ENCODE peak calls at places on chromosomes 6 and 20, in ten cellular contexts. One of them, this sample, is unnamed. For H3K9me3, the result is how much of the 10 kb centered on the place peaks cover.

GRCh38 chr6:26270903-26271639 is 93.9 kb upstream of the BTN3A2 start:
- DNase-seq in iPS DF 6.9: no peak
- DNase-seq in lower lobe of right lung: peak
- DNase-seq in ovary: peak
- DNase-seq in thoracic aorta: no peak
- DNase-seq in HCT116: no peak
- DNase-seq in cardiac muscle cell: peak
- DNase-seq in CD8-positive, alpha-beta T cell: peak
- DNase-seq in astrocyte: peak
- DNase-seq in OCI-LY7: peak
- DNase-seq in this sample: no peak

GRCh38 chr6:167806061-167806700 is 20.5 kb upstream of the AFDN start:
- DNase-seq in OCI-LY7: no peak
- DNase-seq in HCT116: no peak
- DNase-seq in CD8-positive, alpha-beta T cell: no peak
- DNase-seq in cardiac muscle cell: no peak
- DNase-seq in ovary: no peak
- DNase-seq in iPS DF 6.9: no peak
- DNase-seq in lower lobe of right lung: no peak
- DNase-seq in astrocyte: no peak
- DNase-seq in thoracic aorta: no peak
- DNase-seq in this sample: no peak

GRCh38 chr20:675453-676314 is at the start of gene SCRT2:
- DNase-seq in lower lobe of right lung: peak
- DNase-seq in iPS DF 6.9: no peak
- DNase-seq in OCI-LY7: no peak
- DNase-seq in CD8-positive, alpha-beta T cell: peak
- DNase-seq in HCT116: no peak
- DNase-seq in thoracic aorta: no peak
- DNase-seq in cardiac muscle cell: peak
- DNase-seq in ovary: peak
- DNase-seq in astrocyte: peak
- DNase-seq in this sample: peak

GRCh38 chr6:8181162-8181909 is 79.0 kb upstream of the EEF1E1 start:
- DNase-seq in CD8-positive, alpha-beta T cell: no peak
- DNase-seq in iPS DF 6.9: no peak
- DNase-seq in ovary: no peak
- DNase-seq in OCI-LY7: no peak
- DNase-seq in lower lobe of right lung: no peak
- DNase-seq in astrocyte: no peak
- DNase-seq in thoracic aorta: no peak
- DNase-seq in cardiac muscle cell: no peak
- DNase-seq in HCT116: no peak
- DNase-seq in this sample: no peak

GRCh38 chr6:132830236-132830799 is 15.9 kb downstream of the RPS12 start:
- DNase-seq in astrocyte: peak
- DNase-seq in thoracic aorta: no peak
- DNase-seq in HCT116: no peak
- DNase-seq in CD8-positive, alpha-beta T cell: no peak
- DNase-seq in lower lobe of right lung: no peak
- DNase-seq in iPS DF 6.9: no peak
- DNase-seq in OCI-LY7: peak
- DNase-seq in cardiac muscle cell: peak
- DNase-seq in ovary: no peak
- DNase-seq in this sample: no peak

GRCh38 chr20:46558511-46558959 is 8.1 kb upstream of the OCSTAMP start:
- DNase-seq in thoracic aorta: no peak
- DNase-seq in OCI-LY7: no peak
- DNase-seq in ovary: no peak
- DNase-seq in cardiac muscle cell: no peak
- DNase-seq in lower lobe of right lung: no peak
- DNase-seq in astrocyte: peak
- DNase-seq in iPS DF 6.9: no peak
- DNase-seq in HCT116: no peak
- DNase-seq in CD8-positive, alpha-beta T cell: no peak
- DNase-seq in this sample: peak

GRCh38 chr6:107630341-107630995 is 140.6 kb downstream of the SOBP start:
- DNase-seq in cardiac muscle cell: no peak
- DNase-seq in lower lobe of right lung: no peak
- DNase-seq in ovary: no peak
- DNase-seq in thoracic aorta: no peak
- DNase-seq in OCI-LY7: no peak
- DNase-seq in CD8-positive, alpha-beta T cell: no peak
- DNase-seq in iPS DF 6.9: no peak
- DNase-seq in HCT116: no peak
- DNase-seq in astrocyte: no peak
- DNase-seq in this sample: no peak

GRCh38 chr6:56652231-56652630 is 9.5 kb upstream of the DST start:
- DNase-seq in CD8-positive, alpha-beta T cell: no peak
- DNase-seq in ovary: no peak
- DNase-seq in cardiac muscle cell: no peak
- DNase-seq in lower lobe of right lung: no peak
- DNase-seq in HCT116: no peak
- DNase-seq in iPS DF 6.9: no peak
- DNase-seq in astrocyte: peak
- DNase-seq in OCI-LY7: no peak
- DNase-seq in thoracic aorta: no peak
- DNase-seq in this sample: no peak

GRCh38 chr6:11785953-11786579 is 7.5 kb upstream of the ADTRP start:
- DNase-seq in thoracic aorta: no peak
- DNase-seq in iPS DF 6.9: no peak
- DNase-seq in cardiac muscle cell: no peak
- DNase-seq in ovary: no peak
- DNase-seq in HCT116: no peak
- DNase-seq in OCI-LY7: no peak
- DNase-seq in lower lobe of right lung: no peak
- DNase-seq in astrocyte: no peak
- DNase-seq in CD8-positive, alpha-beta T cell: no peak
- DNase-seq in this sample: no peak

GRCh38 chr20:37506166-37506725 is 14.8 kb upstream of the NNAT start:
- DNase-seq in lower lobe of right lung: no peak
- DNase-seq in CD8-positive, alpha-beta T cell: no peak
- DNase-seq in ovary: no peak
- DNase-seq in thoracic aorta: no peak
- DNase-seq in iPS DF 6.9: no peak
- DNase-seq in astrocyte: no peak
- DNase-seq in OCI-LY7: no peak
- DNase-seq in cardiac muscle cell: no peak
- DNase-seq in HCT116: no peak
- DNase-seq in this sample: no peak

GRCh38 chr20:37504404-37505096 is 16.5 kb upstream of the NNAT start:
- DNase-seq in lower lobe of right lung: no peak
- DNase-seq in iPS DF 6.9: no peak
- DNase-seq in OCI-LY7: no peak
- DNase-seq in HCT116: no peak
- DNase-seq in thoracic aorta: no peak
- DNase-seq in cardiac muscle cell: no peak
- DNase-seq in ovary: no peak
- DNase-seq in CD8-positive, alpha-beta T cell: no peak
- DNase-seq in astrocyte: no peak
- DNase-seq in this sample: peak

GRCh38 chr20:37502654-37503053 is 18.4 kb upstream of the NNAT start:
- DNase-seq in ovary: no peak
- DNase-seq in iPS DF 6.9: no peak
- DNase-seq in lower lobe of right lung: no peak
- DNase-seq in CD8-positive, alpha-beta T cell: no peak
- DNase-seq in OCI-LY7: no peak
- DNase-seq in astrocyte: no peak
- DNase-seq in HCT116: no peak
- DNase-seq in cardiac muscle cell: no peak
- DNase-seq in thoracic aorta: no peak
- DNase-seq in this sample: no peak

GRCh38 chr20:37503256-37503927 is 17.7 kb upstream of the NNAT start:
- DNase-seq in iPS DF 6.9: no peak
- DNase-seq in OCI-LY7: no peak
- DNase-seq in thoracic aorta: no peak
- DNase-seq in ovary: no peak
- DNase-seq in HCT116: no peak
- DNase-seq in cardiac muscle cell: no peak
- DNase-seq in CD8-positive, alpha-beta T cell: no peak
- DNase-seq in astrocyte: no peak
- DNase-seq in lower lobe of right lung: no peak
- DNase-seq in this sample: no peak

DNA sequence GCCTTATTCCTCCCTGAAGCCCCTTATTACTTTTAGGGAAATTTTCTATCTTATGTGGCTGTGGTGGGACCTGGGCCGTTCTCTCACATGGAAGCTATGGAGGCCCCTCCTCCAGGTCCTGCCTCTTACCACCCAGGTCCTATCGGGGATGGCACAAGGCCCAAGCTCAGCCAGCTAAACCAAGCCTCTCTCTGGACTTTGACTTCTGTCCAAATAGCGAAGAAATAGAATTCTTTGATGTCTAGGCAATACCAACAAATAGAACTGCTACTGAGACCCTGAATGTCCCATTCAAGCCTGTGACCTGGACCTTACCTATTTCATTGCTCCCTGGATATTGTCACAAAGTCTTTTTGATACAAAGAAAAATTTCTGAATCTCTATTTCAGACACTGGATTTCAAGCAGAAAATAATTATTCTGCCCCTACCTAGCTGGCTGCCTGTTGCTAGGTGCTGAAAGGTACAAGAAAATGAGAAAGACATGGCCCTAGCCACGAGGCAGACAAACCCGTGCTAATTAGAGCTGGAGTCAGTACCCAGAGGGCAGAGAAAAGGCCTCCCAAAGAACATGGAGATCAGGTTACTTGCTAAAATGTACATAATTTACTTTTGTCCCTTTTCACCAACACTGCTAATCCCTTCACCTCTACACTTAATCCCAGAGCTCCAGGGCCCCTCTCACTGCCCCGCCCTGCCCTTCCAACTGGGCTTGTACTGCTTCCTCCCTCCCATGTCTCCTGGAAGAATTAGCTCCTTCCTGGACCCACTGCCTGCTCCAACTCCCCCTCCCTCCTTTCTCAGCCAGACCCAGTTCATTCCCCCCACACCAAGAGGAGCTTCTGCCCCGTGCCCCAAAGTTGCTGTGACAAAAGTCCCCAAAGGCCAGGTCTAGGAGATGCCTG is 15.5 kb upstream of the NNAT start:
- DNase-seq in lower lobe of right lung: no peak
- DNase-seq in HCT116: no peak
- DNase-seq in CD8-positive, alpha-beta T cell: no peak
- DNase-seq in OCI-LY7: no peak
- DNase-seq in thoracic aorta: no peak
- DNase-seq in ovary: no peak
- DNase-seq in astrocyte: no peak
- DNase-seq in cardiac muscle cell: no peak
- DNase-seq in iPS DF 6.9: no peak
- DNase-seq in this sample: peak
- H3K27ac ChIP-seq in lower lobe of right lung: no peak
- H3K27ac ChIP-seq in HCT116: no peak
- H3K27ac ChIP-seq in CD8-positive, alpha-beta T cell: no peak
- H3K27ac ChIP-seq in OCI-LY7: no peak
- H3K27ac ChIP-seq in thoracic aorta: no peak
- H3K27ac ChIP-seq in ovary: no peak
- H3K27ac ChIP-seq in astrocyte: no peak
- H3K27ac ChIP-seq in cardiac muscle cell: no peak
- H3K27ac ChIP-seq in iPS DF 6.9: no peak
- H3K27ac ChIP-seq in this sample: peak

GRCh38 chr20:58179083-58179431 is 49.4 kb downstream of the ANKRD60 start:
- DNase-seq in thoracic aorta: no peak
- DNase-seq in ovary: no peak
- DNase-seq in iPS DF 6.9: no peak
- DNase-seq in lower lobe of right lung: peak
- DNase-seq in OCI-LY7: no peak
- DNase-seq in cardiac muscle cell: no peak
- DNase-seq in CD8-positive, alpha-beta T cell: no peak
- DNase-seq in HCT116: no peak
- DNase-seq in astrocyte: no peak
- DNase-seq in this sample: no peak
- H3K4me3 ChIP-seq in thoracic aorta: peak
- H3K4me3 ChIP-seq in ovary: peak
- H3K4me3 ChIP-seq in iPS DF 6.9: no peak
- H3K4me3 ChIP-seq in lower lobe of right lung: peak
- H3K4me3 ChIP-seq in OCI-LY7: peak
- H3K4me3 ChIP-seq in cardiac muscle cell: no peak
- H3K4me3 ChIP-seq in CD8-positive, alpha-beta T cell: peak
- H3K4me3 ChIP-seq in HCT116: peak
- H3K4me3 ChIP-seq in astrocyte: no peak
- H3K4me3 ChIP-seq in this sample: peak

GRCh38 chr6:105204331-105204730 is 24.5 kb upstream of the POPDC3 start:
- DNase-seq in cardiac muscle cell: no peak
- DNase-seq in HCT116: no peak
- DNase-seq in thoracic aorta: no peak
- DNase-seq in lower lobe of right lung: no peak
- DNase-seq in OCI-LY7: no peak
- DNase-seq in ovary: no peak
- DNase-seq in iPS DF 6.9: no peak
- DNase-seq in astrocyte: peak
- DNase-seq in CD8-positive, alpha-beta T cell: no peak
- DNase-seq in this sample: no peak

GRCh38 chr6:105200133-105200730 is 20.4 kb upstream of the POPDC3 start:
- DNase-seq in ovary: no peak
- DNase-seq in cardiac muscle cell: no peak
- DNase-seq in iPS DF 6.9: no peak
- DNase-seq in OCI-LY7: no peak
- DNase-seq in astrocyte: no peak
- DNase-seq in CD8-positive, alpha-beta T cell: no peak
- DNase-seq in lower lobe of right lung: no peak
- DNase-seq in thoracic aorta: no peak
- DNase-seq in HCT116: no peak
- DNase-seq in this sample: no peak

GRCh38 chr6:105196076-105196475 is 16.3 kb upstream of the POPDC3 start:
- DNase-seq in thoracic aorta: no peak
- DNase-seq in OCI-LY7: no peak
- DNase-seq in iPS DF 6.9: no peak
- DNase-seq in astrocyte: no peak
- DNase-seq in lower lobe of right lung: no peak
- DNase-seq in cardiac muscle cell: no peak
- DNase-seq in ovary: no peak
- DNase-seq in CD8-positive, alpha-beta T cell: no peak
- DNase-seq in HCT116: no peak
- DNase-seq in this sample: no peak

GRCh38 chr6:105202486-105202885 is 22.7 kb upstream of the POPDC3 start:
- DNase-seq in lower lobe of right lung: no peak
- DNase-seq in ovary: no peak
- DNase-seq in astrocyte: no peak
- DNase-seq in thoracic aorta: no peak
- DNase-seq in iPS DF 6.9: no peak
- DNase-seq in HCT116: no peak
- DNase-seq in OCI-LY7: no peak
- DNase-seq in cardiac muscle cell: no peak
- DNase-seq in CD8-positive, alpha-beta T cell: no peak
- DNase-seq in this sample: peak

GRCh38 chr6:105199711-105200110 is 19.9 kb upstream of the POPDC3 start:
- DNase-seq in astrocyte: no peak
- DNase-seq in CD8-positive, alpha-beta T cell: no peak
- DNase-seq in cardiac muscle cell: peak
- DNase-seq in OCI-LY7: no peak
- DNase-seq in HCT116: no peak
- DNase-seq in ovary: no peak
- DNase-seq in lower lobe of right lung: no peak
- DNase-seq in iPS DF 6.9: no peak
- DNase-seq in thoracic aorta: no peak
- DNase-seq in this sample: no peak
- H3K9me3 ChIP-seq in astrocyte: under half
- H3K9me3 ChIP-seq in CD8-positive, alpha-beta T cell: under half
- H3K9me3 ChIP-seq in cardiac muscle cell: under half
- H3K9me3 ChIP-seq in OCI-LY7: under half
- H3K9me3 ChIP-seq in HCT116: under half
- H3K9me3 ChIP-seq in ovary: under half
- H3K9me3 ChIP-seq in lower lobe of right lung: under half
- H3K9me3 ChIP-seq in iPS DF 6.9: under half
- H3K9me3 ChIP-seq in thoracic aorta: under half
- H3K9me3 ChIP-seq in this sample: under half

GRCh38 chr20:51713213-51713598 is 55.0 kb downstream of the ATP9A start:
- DNase-seq in ovary: no peak
- DNase-seq in astrocyte: no peak
- DNase-seq in lower lobe of right lung: no peak
- DNase-seq in thoracic aorta: no peak
- DNase-seq in cardiac muscle cell: no peak
- DNase-seq in HCT116: no peak
- DNase-seq in OCI-LY7: no peak
- DNase-seq in iPS DF 6.9: no peak
- DNase-seq in CD8-positive, alpha-beta T cell: no peak
- DNase-seq in this sample: no peak
- H3K27ac ChIP-seq in ovary: no peak
- H3K27ac ChIP-seq in astrocyte: no peak
- H3K27ac ChIP-seq in lower lobe of right lung: no peak
- H3K27ac ChIP-seq in thoracic aorta: no peak
- H3K27ac ChIP-seq in cardiac muscle cell: no peak
- H3K27ac ChIP-seq in HCT116: no peak
- H3K27ac ChIP-seq in OCI-LY7: no peak
- H3K27ac ChIP-seq in iPS DF 6.9: no peak
- H3K27ac ChIP-seq in CD8-positive, alpha-beta T cell: no peak
- H3K27ac ChIP-seq in this sample: no peak

This sample was measured in WERI-Rb-1.